ENCODE peak calls at places on chromosome 13, in ten cellular contexts. H, K, O, Z, R, V, S, W, P and U are unnamed samples.

GRCh38 chr13:113397606-113398425 is 33.9 kb upstream of the GRTP1 start:
- DNase-seq in H (no peak), K (no peak), O (no peak), Z (no peak), R (no peak), V (no peak), S (no peak), W (no peak), P (no peak), U (no peak)

GRCh38 chr13:113967729-113968462 is 6.0 kb downstream of the C13orf46 start:
- DNase-seq in H (no peak), K (no peak), O (no peak), Z (no peak), R (no peak), V (no peak), S (no peak), W (no peak), P (no peak), U (no peak)

GRCh38 chr13:113970810-113971470 is 2.9 kb downstream of the C13orf46 start:
- DNase-seq in H (peak), K (no peak), O (peak), Z (peak), R (peak), V (no peak), S (no peak), W (peak), P (peak), U (no peak)

GRCh38 chr13:113742445-113743120 is 16.4 kb upstream of the TMEM255B start:
- DNase-seq in H (no peak), K (no peak), O (no peak), Z (no peak), R (no peak), V (no peak), S (no peak), W (peak), P (no peak), U (no peak)

GRCh38 chr13:103539265-103539664 is 473.0 kb upstream of the SLC10A2 start:
- DNase-seq in H (no peak), K (no peak), O (no peak), Z (no peak), R (no peak), V (peak), S (peak), W (no peak), P (no peak), U (no peak)

GRCh38 chr13:50598338-50598737 is 245.2 kb downstream of the DLEU7 start:
- DNase-seq in H (no peak), K (no peak), O (no peak), Z (no peak), R (no peak), V (no peak), S (no peak), W (no peak), P (no peak), U (no peak)

GRCh38 chr13:96984061-96984508 is 10.2 kb downstream of the OXGR1 start:
- DNase-seq in H (peak), K (no peak), O (no peak), Z (no peak), R (no peak), V (peak), S (peak), W (peak), P (peak), U (no peak)

GRCh38 chr13:23847545-23847944 is 41.7 kb downstream of the MIPEP start:
- DNase-seq in H (no peak), K (no peak), O (no peak), Z (no peak), R (no peak), V (no peak), S (no peak), W (no peak), P (no peak), U (no peak)

GRCh38 chr13:76759877-76760276 is 126.3 kb downstream of the KCTD12 start:
- DNase-seq in H (peak), K (no peak), O (no peak), Z (no peak), R (peak), V (no peak), S (no peak), W (no peak), P (no peak), U (no peak)

GRCh38 chr13:27264181-27264580 is 6.4 kb upstream of the RASL11A start:
- DNase-seq in H (peak), K (no peak), O (no peak), Z (peak), R (peak), V (no peak), S (no peak), W (peak), P (no peak), U (no peak)

GRCh38 chr13:50524540-50524939 is 319.0 kb downstream of the DLEU7 start:
- DNase-seq in H (no peak), K (no peak), O (no peak), Z (no peak), R (no peak), V (no peak), S (no peak), W (no peak), P (no peak), U (no peak)

GRCh38 chr13:40063743-40064142 is 408.3 kb downstream of the COG6 start:
- DNase-seq in H (peak), K (no peak), O (no peak), Z (no peak), R (no peak), V (no peak), S (no peak), W (peak), P (no peak), U (no peak)

GRCh38 chr13:39483326-39483725 is 119.7 kb downstream of the LHFPL6 start:
- DNase-seq in H (no peak), K (no peak), O (no peak), Z (peak), R (peak), V (no peak), S (no peak), W (no peak), P (no peak), U (no peak)

GRCh38 chr13:22082030-22082429 is 411.2 kb downstream of the FGF9 start:
- DNase-seq in H (no peak), K (no peak), O (no peak), Z (no peak), R (no peak), V (no peak), S (no peak), W (no peak), P (no peak), U (no peak)

GRCh38 chr13:26037302-26037701 is 14.5 kb downstream of the SHISA2 start:
- DNase-seq in H (peak), K (no peak), O (no peak), Z (no peak), R (no peak), V (peak), S (no peak), W (no peak), P (no peak), U (no peak)
- TF ChIP-seq CTCF in H (peak), K (no peak), O (no peak), Z (peak), R (peak), V (peak), S (peak), W (peak), P (no peak), U (no peak)

GRCh38 chr13:49367640-49368431 is 76.0 kb downstream of the CAB39L start:
- DNase-seq in H (peak), K (no peak), O (no peak), Z (peak), R (peak), V (no peak), S (no peak), W (no peak), P (no peak), U (no peak)
- TF ChIP-seq CTCF in H (no peak), K (no peak), O (no peak), Z (peak), R (peak), V (no peak), S (no peak), W (no peak), P (no peak), U (no peak)

DNA sequence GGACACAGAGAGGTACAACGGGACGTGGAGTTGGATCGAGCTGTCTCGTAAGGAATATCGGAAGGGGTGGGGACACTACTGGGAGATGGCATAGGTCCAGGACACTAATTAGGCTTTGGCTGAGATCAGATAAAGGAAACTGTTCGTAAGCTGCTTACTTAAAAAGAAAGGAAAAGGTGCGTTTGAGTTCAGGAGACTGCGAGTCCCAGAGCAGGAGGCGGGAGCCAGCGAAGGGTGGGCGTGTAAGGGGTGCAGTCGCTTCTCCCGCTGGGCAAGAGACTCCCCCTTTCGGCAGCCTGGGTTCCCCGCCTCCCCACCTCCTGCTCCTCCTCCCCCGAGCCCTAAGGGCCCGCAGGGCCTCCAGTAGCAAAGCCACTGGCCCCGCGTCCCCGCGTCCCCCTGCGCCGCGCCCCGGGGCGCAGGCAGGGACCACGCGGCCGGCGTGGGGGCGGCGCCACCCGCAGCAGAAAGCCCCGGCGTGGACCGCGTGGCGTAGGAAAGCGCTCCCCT is 571 bp downstream of the ABCC4 start:
- DNase-seq in H (peak), K (peak), O (peak), Z (peak), R (peak), V (peak), S (peak), W (peak), P (peak), U (no peak)
- TF ChIP-seq CTCF in H (peak), K (no peak), O (no peak), Z (peak), R (peak), V (no peak), S (no peak), W (no peak), P (no peak), U (no peak)

GRCh38 chr13:95564091-95564490 is 11.6 kb downstream of the CLDN10 start:
- DNase-seq in H (peak), K (no peak), O (no peak), Z (no peak), R (peak), V (no peak), S (no peak), W (peak), P (no peak), U (no peak)
- TF ChIP-seq CTCF in H (peak), K (no peak), O (no peak), Z (no peak), R (peak), V (no peak), S (no peak), W (peak), P (no peak), U (no peak)

DNA sequence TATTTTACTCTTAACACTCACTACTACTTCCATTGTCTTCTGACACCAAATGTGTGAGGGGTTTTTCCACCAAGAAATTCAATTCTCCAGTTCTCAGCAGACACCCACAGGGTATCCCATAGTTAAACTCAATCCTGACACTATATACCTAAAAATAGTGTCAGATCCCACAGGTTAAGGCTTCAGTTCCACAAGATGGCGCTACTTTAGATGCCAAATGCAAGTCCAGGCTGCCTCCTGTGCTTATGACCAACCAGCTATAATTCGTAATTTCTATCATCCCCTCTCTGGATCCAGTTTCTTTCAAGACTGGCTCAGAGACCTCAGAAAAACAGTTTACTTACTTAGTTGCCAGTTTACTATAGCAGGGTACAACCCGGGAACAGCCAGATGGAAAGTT is 1146.2 kb upstream of the SPRY2 start:
- DNase-seq in H (peak), K (no peak), O (no peak), Z (no peak), R (no peak), V (peak), S (peak), W (peak), P (no peak), U (no peak)
- TF ChIP-seq CTCF in H (no peak), K (no peak), O (no peak), Z (no peak), R (no peak), V (peak), S (peak), W (no peak), P (no peak), U (no peak)

GRCh38 chr13:107099661-107100060 is 531.7 kb upstream of the ARGLU1 start:
- DNase-seq in H (no peak), K (no peak), O (no peak), Z (peak), R (no peak), V (no peak), S (no peak), W (peak), P (no peak), U (no peak)
- TF ChIP-seq CTCF in H (no peak), K (no peak), O (no peak), Z (no peak), R (no peak), V (no peak), S (no peak), W (no peak), P (no peak), U (no peak)

GRCh38 chr13:102399791-102400618 is 1.8 kb downstream of the FGF14 start:
- DNase-seq in H (no peak), K (no peak), O (peak), Z (peak), R (no peak), V (peak), S (peak), W (peak), P (peak), U (no peak)
- TF ChIP-seq CTCF in H (no peak), K (no peak), O (no peak), Z (no peak), R (no peak), V (no peak), S (no peak), W (peak), P (no peak), U (no peak)

GRCh38 chr13:80012281-80012680 is 328.6 kb downstream of the SPRY2 start:
- DNase-seq in H (peak), K (no peak), O (no peak), Z (no peak), R (no peak), V (no peak), S (no peak), W (peak), P (no peak), U (no peak)
- TF ChIP-seq CTCF in H (no peak), K (no peak), O (no peak), Z (no peak), R (no peak), V (no peak), S (no peak), W (no peak), P (no peak), U (no peak)

GRCh38 chr13:33487575-33488243 is 202.2 kb upstream of the STARD13 start:
- DNase-seq in H (peak), K (no peak), O (no peak), Z (peak), R (peak), V (no peak), S (no peak), W (peak), P (no peak), U (no peak)
- TF ChIP-seq CTCF in H (peak), K (no peak), O (peak), Z (peak), R (peak), V (no peak), S (no peak), W (peak), P (peak), U (no peak)

DNA sequence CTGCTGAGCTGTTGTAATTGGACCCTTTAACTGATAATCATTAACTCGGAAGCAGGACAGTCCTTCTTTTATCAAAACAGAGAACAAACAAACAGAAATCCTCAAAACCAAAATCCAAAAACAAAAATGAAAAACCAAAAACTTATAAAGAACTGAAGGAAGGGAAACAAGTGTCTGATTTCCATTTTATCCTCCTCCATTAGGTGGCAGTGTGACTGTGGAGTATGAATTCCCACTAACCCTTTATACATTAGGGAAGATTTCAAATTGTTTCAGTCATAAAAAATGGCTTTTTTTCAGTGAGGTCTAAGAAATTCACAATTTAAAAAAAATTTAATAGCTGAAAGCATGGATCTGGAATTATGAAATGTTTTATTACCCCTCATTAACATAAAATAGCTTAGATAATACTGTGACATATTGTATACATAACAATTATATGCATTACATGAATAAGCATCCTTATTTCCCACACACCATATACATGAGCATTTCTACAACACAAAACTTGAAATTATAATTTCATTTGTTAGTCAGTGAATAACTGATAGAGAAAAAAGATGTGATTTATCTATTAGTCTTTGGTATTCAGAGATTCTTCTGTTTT is 1074.3 kb upstream of the PCDH9 start:
- DNase-seq in H (peak), K (no peak), O (no peak), Z (no peak), R (no peak), V (peak), S (no peak), W (peak), P (no peak), U (no peak)
- TF ChIP-seq CTCF in H (peak), K (no peak), O (no peak), Z (peak), R (no peak), V (peak), S (peak), W (peak), P (no peak), U (no peak)